ENCODE peak calls at places on chromosomes 4 and X, in ten cellular contexts. C is A549, H is GM23248, G is OCI-LY7, I is aorta, Y is breast epithelium, D is transverse colon, F is uterus, W is upper lobe of left lung, E is adrenal gland. Q is an unnamed sample. For H3K4me1 and H3K9me3, the result is how much of the 10 kb centered on the place peaks cover.

GRCh38 chrX:18422325-18422724 is 3.1 kb upstream of the CDKL5 start:
- DNase-seq in Y (no peak), I (no peak), D (no peak), C (peak), F (no peak), G (no peak), H (peak), W (no peak), E (no peak), Q (no peak)

GRCh38 chr4:180031330-180031729 is 2211.9 kb upstream of the TENM3 start:
- DNase-seq in H (no peak), D (no peak), Y (no peak), F (no peak), C (no peak), I (no peak), G (no peak), W (no peak), E (no peak), Q (no peak)

GRCh38 chr4:58940167-58940566 is 1830.0 kb upstream of the IGFBP7 start:
- DNase-seq in Y (no peak), G (no peak), H (no peak), C (no peak), D (no peak), F (no peak), W (no peak), E (no peak), I (no peak), Q (no peak)

GRCh38 chr4:38309471-38309870 is 349.3 kb downstream of the PTTG2 start:
- DNase-seq in Y (no peak), G (no peak), C (no peak), H (no peak), W (no peak), F (no peak), D (no peak), I (no peak), E (no peak), Q (no peak)

GRCh38 chr4:40888916-40889315 is 139.2 kb downstream of the NSUN7 start:
- DNase-seq in I (no peak), H (no peak), F (no peak), G (no peak), E (peak), Y (no peak), C (no peak), W (no peak), D (no peak), Q (no peak)

GRCh38 chrX:152733261-152733975 is at the start of the genes CSAG1 and MAGEA12:
- DNase-seq in E (no peak), Y (no peak), H (no peak), F (no peak), G (no peak), D (no peak), W (peak), I (no peak), C (no peak), Q (no peak)

GRCh38 chr4:18880850-18881249 is 859.3 kb upstream of the LCORL start:
- DNase-seq in W (no peak), E (no peak), H (no peak), Y (no peak), G (no peak), D (no peak), F (no peak), C (no peak), I (no peak), Q (no peak)

GRCh38 chrX:107714196-107714811 is 61.3 kb downstream of the TSC22D3 start:
- DNase-seq in H (peak), F (no peak), G (no peak), I (no peak), Y (no peak), C (no peak), E (peak), W (no peak), D (peak), Q (peak)

GRCh38 chr4:56731857-56732256 is 50.8 kb upstream of the HOPX start:
- DNase-seq in D (peak), H (no peak), Y (no peak), G (no peak), E (no peak), I (peak), C (no peak), W (no peak), F (no peak), Q (no peak)

GRCh38 chr4:126778348-126778747 is 854.4 kb upstream of the INTU start:
- DNase-seq in Y (no peak), C (no peak), G (no peak), W (no peak), E (no peak), D (no peak), F (no peak), H (peak), I (no peak), Q (no peak)

GRCh38 chr4:95084584-95084983 is 326.8 kb downstream of the BMPR1B start:
- DNase-seq in H (no peak), W (no peak), G (no peak), I (no peak), C (no peak), F (no peak), Y (no peak), D (no peak), E (no peak), Q (no peak)

GRCh38 chr4:15779789-15780188 is 1.7 kb downstream of the CD38 start:
- DNase-seq in Y (no peak), E (no peak), G (no peak), C (no peak), W (no peak), H (peak), D (no peak), I (no peak), F (no peak), Q (no peak)

GRCh38 chr4:153206534-153206933 is 2.3 kb downstream of the TRIM2 start:
- DNase-seq in Y (no peak), F (no peak), D (no peak), H (no peak), I (no peak), C (no peak), E (no peak), W (no peak), G (no peak), Q (no peak)

GRCh38 chrX:16476009-16476408 is 173.9 kb upstream of the S100G start:
- DNase-seq in E (no peak), I (no peak), H (no peak), C (no peak), D (no peak), W (no peak), Y (no peak), G (no peak), F (no peak), Q (no peak)

GRCh38 chr4:14168919-14169318 is 541.4 kb upstream of the BOD1L1 start:
- DNase-seq in F (peak), W (no peak), H (peak), E (peak), G (no peak), Y (no peak), D (peak), C (peak), I (no peak), Q (no peak)

GRCh38 chr4:80153800-80154546 is 43.3 kb upstream of the PRDM8 start:
- DNase-seq in E (no peak), H (peak), I (no peak), D (no peak), F (no peak), G (no peak), Y (no peak), W (no peak), C (no peak), Q (no peak)

DNA sequence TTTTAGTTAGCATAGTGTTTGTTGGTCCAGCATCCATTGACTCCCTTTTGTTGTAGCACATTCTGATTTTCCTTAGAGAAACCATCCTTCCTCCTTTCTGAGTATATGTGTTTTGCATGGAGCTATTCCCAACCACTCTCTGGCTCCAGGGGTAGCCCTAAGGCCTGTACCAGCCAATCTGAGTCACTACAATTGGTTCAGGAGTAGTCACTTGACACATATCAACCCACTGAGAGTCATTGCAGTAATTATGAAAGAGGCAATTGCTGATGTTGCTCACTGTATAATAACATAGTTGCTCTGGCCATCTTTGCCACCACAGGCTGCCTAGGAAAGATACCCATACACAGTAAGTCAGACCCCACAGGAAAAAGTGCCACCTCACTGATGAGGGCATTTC is 71.2 kb upstream of the GRID2 start:
- DNase-seq in C (no peak), F (no peak), H (peak), E (no peak), I (no peak), W (no peak), Y (no peak), G (no peak), D (no peak), Q (no peak)
- H3K4me1 ChIP-seq in C (under half), F (under half), H (under half), E (under half), I (under half), W (under half), Y (under half), G (under half), D (under half), Q (under half)

GRCh38 chr4:105627620-105628019 is 75.2 kb downstream of the ARHGEF38 start:
- DNase-seq in E (no peak), G (no peak), W (no peak), C (no peak), Y (no peak), F (no peak), D (no peak), H (no peak), I (no peak), Q (no peak)

GRCh38 chr4:105633241-105633640 is 75.2 kb downstream of the INTS12 start:
- DNase-seq in D (no peak), W (no peak), F (no peak), E (no peak), H (no peak), Y (no peak), I (no peak), C (no peak), G (no peak), Q (no peak)

GRCh38 chr4:105631818-105632400 is 76.6 kb downstream of the INTS12 start:
- DNase-seq in F (no peak), H (peak), E (no peak), W (no peak), Y (no peak), C (no peak), G (no peak), D (no peak), I (no peak), Q (no peak)

GRCh38 chr4:105632599-105632998 is 75.9 kb downstream of the INTS12 start:
- DNase-seq in G (no peak), C (no peak), W (no peak), Y (no peak), D (no peak), I (no peak), F (no peak), E (no peak), H (no peak), Q (no peak)

DNA sequence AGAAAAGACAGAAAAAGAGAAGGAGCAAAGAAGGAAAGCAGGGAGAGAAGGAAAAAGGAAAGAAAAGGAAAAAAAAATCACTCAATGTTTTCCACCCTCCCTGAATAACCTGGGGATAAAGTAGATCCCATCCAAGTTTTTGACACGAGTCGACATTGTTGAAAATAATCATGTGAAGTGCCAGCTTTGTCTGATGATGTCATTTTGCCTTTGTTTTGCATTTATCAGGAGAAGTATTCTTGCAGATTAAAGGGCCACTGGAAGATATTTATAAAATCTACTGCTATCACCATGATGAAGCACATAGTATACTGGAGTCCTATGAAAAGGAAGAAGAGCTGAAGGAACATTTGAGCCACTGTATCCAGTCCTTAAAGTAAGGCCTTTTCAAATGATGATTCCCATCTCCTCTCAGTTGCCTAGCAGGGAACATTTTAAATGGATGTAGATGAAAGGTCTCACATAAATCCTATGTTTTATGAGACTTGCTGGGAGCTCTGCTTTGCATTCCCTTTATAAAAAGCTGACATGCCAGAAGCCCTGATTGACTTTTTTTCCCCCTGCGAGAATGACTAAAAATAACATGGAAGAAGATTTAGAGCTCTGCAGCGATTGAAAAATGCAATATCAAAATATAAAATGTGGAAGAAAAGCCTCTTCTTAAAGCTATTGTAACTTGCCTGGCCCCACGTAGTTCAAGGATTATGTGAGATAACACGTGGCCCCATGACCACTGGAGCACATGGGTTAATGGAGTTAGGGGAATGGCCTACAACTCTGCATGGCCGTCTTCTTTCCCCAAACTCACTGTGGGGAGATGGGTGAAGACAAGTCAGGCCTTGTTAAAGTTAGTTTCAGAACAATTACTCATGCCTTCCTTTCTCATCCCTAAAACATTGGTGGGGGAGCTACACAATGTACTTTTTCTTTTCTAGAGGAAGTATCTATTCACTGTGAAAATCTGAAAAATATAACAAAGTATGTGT is 77.5 kb downstream of the INTS12 start:
- DNase-seq in D (no peak), Y (no peak), W (no peak), E (no peak), I (no peak), C (no peak), H (no peak), G (no peak), F (no peak), Q (no peak)
- H3K9me3 ChIP-seq in D (under half), Y (under half), W (under half), E (under half), I (under half), C (under half), H (under half), G (under half), F (under half), Q (under half)

DNA sequence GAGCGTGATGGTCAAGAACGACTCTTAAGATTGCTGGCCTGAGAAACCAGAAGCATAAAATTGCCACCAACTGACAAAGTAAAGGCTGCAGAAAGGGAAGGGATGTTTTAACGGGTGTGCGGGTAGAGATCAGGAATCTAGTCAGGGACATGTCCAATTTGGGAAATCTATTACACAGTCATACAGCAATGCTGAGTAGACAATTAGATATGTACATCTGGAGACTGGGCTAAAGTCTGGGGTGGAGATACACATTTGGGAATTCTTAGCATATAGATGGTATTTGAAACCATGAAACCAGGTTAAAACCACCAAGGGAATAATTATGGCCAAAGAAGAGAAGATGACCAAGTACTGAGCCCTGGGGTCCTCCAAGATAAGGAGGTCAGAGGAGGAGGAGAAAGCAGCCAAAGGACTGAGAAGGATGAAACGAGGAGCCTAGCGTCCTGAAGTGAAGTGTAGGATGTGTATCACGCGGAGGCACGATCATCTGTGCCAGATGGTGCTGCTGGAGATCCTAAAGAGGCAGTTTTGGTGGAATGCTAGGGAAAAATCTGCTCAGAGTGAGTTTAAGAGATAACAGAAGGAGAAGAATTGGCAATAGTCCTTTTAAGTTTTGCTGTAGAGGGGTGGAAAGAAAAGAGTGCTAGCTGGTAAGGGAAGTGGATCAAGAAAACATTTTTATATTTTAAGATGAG is 36.5 kb downstream of the SEC24D start:
- DNase-seq in E (no peak), I (no peak), W (no peak), C (no peak), H (peak), F (no peak), G (no peak), D (no peak), Y (no peak), Q (no peak)
- H3K27ac ChIP-seq in E (no peak), I (no peak), W (no peak), C (no peak), H (peak), F (peak), G (no peak), D (no peak), Y (no peak), Q (no peak)

DNA sequence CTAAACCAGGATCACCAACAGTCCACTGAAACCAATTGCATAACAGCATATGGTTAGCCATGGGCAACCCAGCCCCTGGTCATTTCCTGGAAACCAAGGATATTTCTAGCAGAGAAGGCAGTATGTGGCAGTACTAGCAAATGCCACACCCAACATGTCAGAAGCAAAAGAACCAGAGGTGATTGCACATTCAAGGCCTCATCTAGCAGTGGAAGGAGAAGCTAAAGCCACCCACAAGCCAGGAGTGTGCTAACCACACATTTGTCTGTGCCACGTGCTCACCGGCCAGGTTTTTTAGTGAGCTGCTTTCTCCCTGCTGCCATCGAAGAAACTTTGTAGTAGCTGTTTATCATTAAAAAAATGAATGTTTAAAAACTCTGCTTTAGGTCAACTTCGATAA is 42.0 kb downstream of the TEC start:
- DNase-seq in Y (no peak), W (no peak), F (no peak), C (no peak), H (no peak), E (no peak), I (no peak), G (no peak), D (no peak), Q (no peak)
- H3K4me1 ChIP-seq in Y (under half), W (under half), F (under half), C (under half), H (under half), E (under half), I (under half), G (under half), D (under half), Q (under half)

DNA sequence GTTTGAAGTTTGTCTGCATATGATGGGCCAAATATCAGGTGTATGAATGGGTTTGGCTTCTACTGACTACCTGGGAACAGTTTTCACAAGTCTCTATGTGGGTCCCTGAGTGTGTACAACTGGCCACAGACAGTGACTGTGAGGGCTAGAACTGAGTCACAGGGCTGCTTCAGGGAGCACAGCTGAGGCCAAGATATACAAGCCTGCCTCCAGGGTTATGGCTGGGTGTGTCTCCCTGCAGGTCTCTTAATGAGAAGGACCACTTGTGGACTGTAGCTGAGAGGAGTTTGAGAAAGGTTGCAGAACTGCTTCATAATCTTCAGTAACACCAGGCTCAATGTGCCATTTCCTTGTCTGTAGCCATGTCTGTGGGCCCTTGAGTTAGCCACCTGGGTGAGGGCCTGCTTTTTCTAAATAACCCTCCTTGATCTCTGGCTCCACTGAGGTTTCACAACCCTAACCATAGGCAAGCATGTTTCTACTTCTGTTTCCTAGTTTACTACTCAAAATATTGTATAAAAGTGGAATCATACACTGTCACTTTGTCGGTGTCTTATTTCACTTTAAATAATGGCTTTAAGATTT is 81.3 kb downstream of the ZNF732 start:
- DNase-seq in C (no peak), I (no peak), Y (no peak), W (no peak), E (no peak), H (no peak), F (no peak), D (no peak), G (no peak), Q (no peak)
- H3K9me3 ChIP-seq in C (under half), I (under half), Y (half or more), W (under half), E (under half), H (under half), F (under half), D (under half), G (under half), Q (under half)

GRCh38 chr4:150280975-150281374 is 202.7 kb downstream of the DCLK2 start:
- DNase-seq in E (no peak), G (no peak), I (no peak), W (no peak), D (no peak), F (no peak), Y (no peak), C (no peak), H (no peak), Q (no peak)
- H3K27ac ChIP-seq in E (no peak), G (no peak), I (no peak), W (no peak), D (no peak), F (peak), Y (peak), C (no peak), H (peak), Q (no peak)

GRCh38 chr4:3481783-3482397 is 18.8 kb downstream of the DOK7 start:
- DNase-seq in I (no peak), G (no peak), Y (no peak), C (no peak), H (no peak), D (peak), E (no peak), F (no peak), W (peak), Q (no peak)
- H3K4me1 ChIP-seq in I (under half), G (under half), Y (under half), C (under half), H (under half), D (under half), E (under half), F (under half), W (under half), Q (under half)

GRCh38 chr4:185589067-185589844 is 53.9 kb upstream of the PDLIM3 start:
- DNase-seq in D (no peak), F (peak), E (peak), I (no peak), H (peak), Y (no peak), W (no peak), C (no peak), G (no peak), Q (no peak)

GRCh38 chr4:185590982-185591381 is 55.7 kb upstream of the PDLIM3 start:
- DNase-seq in F (peak), G (no peak), C (no peak), W (no peak), H (no peak), D (no peak), E (peak), Y (no peak), I (no peak), Q (no peak)

GRCh38 chr4:185592438-185592837 is 57.1 kb upstream of the PDLIM3 start:
- DNase-seq in D (no peak), H (no peak), Y (no peak), G (no peak), I (no peak), W (no peak), C (no peak), E (no peak), F (no peak), Q (no peak)

GRCh38 chr4:185592845-185593488 is 57.7 kb upstream of the PDLIM3 start:
- DNase-seq in W (no peak), Y (no peak), G (peak), I (no peak), F (no peak), H (no peak), E (no peak), D (no peak), C (no peak), Q (no peak)

GRCh38 chr4:185591679-185592141 is 56.4 kb upstream of the PDLIM3 start:
- DNase-seq in G (no peak), D (no peak), W (no peak), Y (no peak), C (no peak), H (peak), I (no peak), E (peak), F (no peak), Q (no peak)
- H3K9me3 ChIP-seq in G (under half), D (under half), W (under half), Y (under half), C (under half), H (under half), I (under half), E (under half), F (under half), Q (under half)